ENCODE peak calls at places on chromosomes 3 and 15, in nine cellular contexts. One of them, this sample, is unnamed.

GRCh38 chr3:194294199-194294887 is 56.8 kb downstream of the CPN2 start:
- DNase-seq in left ventricle myocardium inferior: no peak
- DNase-seq in GM23338: peak
- DNase-seq in upper lobe of right lung: peak
- DNase-seq in transverse colon: no peak
- DNase-seq in GM23248: no peak
- DNase-seq in heart right ventricle: no peak
- DNase-seq in SJSA1: no peak
- DNase-seq in tibial artery: no peak
- DNase-seq in this sample: no peak

GRCh38 chr3:117820900-117821299 is 1111.3 kb downstream of the TUSC7 start:
- DNase-seq in left ventricle myocardium inferior: no peak
- DNase-seq in GM23338: no peak
- DNase-seq in upper lobe of right lung: no peak
- DNase-seq in transverse colon: no peak
- DNase-seq in GM23248: peak
- DNase-seq in heart right ventricle: no peak
- DNase-seq in SJSA1: no peak
- DNase-seq in tibial artery: no peak
- DNase-seq in this sample: peak

GRCh38 chr15:23866832-23867231 is 179.7 kb upstream of the NDN start:
- DNase-seq in left ventricle myocardium inferior: no peak
- DNase-seq in GM23338: peak
- DNase-seq in upper lobe of right lung: no peak
- DNase-seq in transverse colon: no peak
- DNase-seq in GM23248: peak
- DNase-seq in heart right ventricle: no peak
- DNase-seq in SJSA1: no peak
- DNase-seq in tibial artery: no peak
- DNase-seq in this sample: no peak

GRCh38 chr15:92112180-92112579 is 258.7 kb downstream of the SLCO3A1 start:
- DNase-seq in left ventricle myocardium inferior: no peak
- DNase-seq in GM23338: no peak
- DNase-seq in upper lobe of right lung: no peak
- DNase-seq in transverse colon: no peak
- DNase-seq in GM23248: peak
- DNase-seq in heart right ventricle: no peak
- DNase-seq in SJSA1: no peak
- DNase-seq in tibial artery: no peak
- DNase-seq in this sample: peak

GRCh38 chr3:14525685-14526631 is 14.2 kb downstream of the GRIP2 start:
- DNase-seq in left ventricle myocardium inferior: no peak
- DNase-seq in GM23338: no peak
- DNase-seq in upper lobe of right lung: peak
- DNase-seq in transverse colon: no peak
- DNase-seq in GM23248: peak
- DNase-seq in heart right ventricle: no peak
- DNase-seq in SJSA1: no peak
- DNase-seq in tibial artery: no peak
- DNase-seq in this sample: no peak

GRCh38 chr3:80785475-80785874 is 976.0 kb downstream of the GBE1 start:
- DNase-seq in left ventricle myocardium inferior: no peak
- DNase-seq in GM23338: peak
- DNase-seq in upper lobe of right lung: no peak
- DNase-seq in transverse colon: no peak
- DNase-seq in GM23248: peak
- DNase-seq in heart right ventricle: no peak
- DNase-seq in SJSA1: no peak
- DNase-seq in tibial artery: no peak
- DNase-seq in this sample: no peak

GRCh38 chr3:61560452-61561373 is 658 bp upstream of the PTPRG start:
- DNase-seq in left ventricle myocardium inferior: peak
- DNase-seq in GM23338: peak
- DNase-seq in upper lobe of right lung: peak
- DNase-seq in transverse colon: peak
- DNase-seq in GM23248: peak
- DNase-seq in heart right ventricle: peak
- DNase-seq in SJSA1: peak
- DNase-seq in tibial artery: peak
- DNase-seq in this sample: peak

GRCh38 chr3:110296885-110297284 is 774.7 kb upstream of the NECTIN3 start:
- DNase-seq in left ventricle myocardium inferior: no peak
- DNase-seq in GM23338: no peak
- DNase-seq in upper lobe of right lung: no peak
- DNase-seq in transverse colon: no peak
- DNase-seq in GM23248: peak
- DNase-seq in heart right ventricle: no peak
- DNase-seq in SJSA1: no peak
- DNase-seq in tibial artery: no peak
- DNase-seq in this sample: no peak

GRCh38 chr3:139325551-139325950 is 18.3 kb upstream of the MRPS22 start:
- DNase-seq in left ventricle myocardium inferior: peak
- DNase-seq in GM23338: no peak
- DNase-seq in upper lobe of right lung: no peak
- DNase-seq in transverse colon: no peak
- DNase-seq in GM23248: no peak
- DNase-seq in heart right ventricle: no peak
- DNase-seq in SJSA1: no peak
- DNase-seq in tibial artery: no peak
- DNase-seq in this sample: no peak

GRCh38 chr3:126452213-126452612 is 23.5 kb downstream of the ZXDC start:
- DNase-seq in left ventricle myocardium inferior: no peak
- DNase-seq in GM23338: no peak
- DNase-seq in upper lobe of right lung: no peak
- DNase-seq in transverse colon: no peak
- DNase-seq in GM23248: no peak
- DNase-seq in heart right ventricle: no peak
- DNase-seq in SJSA1: no peak
- DNase-seq in tibial artery: no peak
- DNase-seq in this sample: no peak

GRCh38 chr3:148158210-148158609 is 539.5 kb upstream of the AGTR1 start:
- DNase-seq in left ventricle myocardium inferior: no peak
- DNase-seq in GM23338: no peak
- DNase-seq in upper lobe of right lung: no peak
- DNase-seq in transverse colon: no peak
- DNase-seq in GM23248: peak
- DNase-seq in heart right ventricle: no peak
- DNase-seq in SJSA1: no peak
- DNase-seq in tibial artery: peak
- DNase-seq in this sample: peak

GRCh38 chr3:26091096-26091495 is 301.2 kb downstream of the OXSM start:
- DNase-seq in left ventricle myocardium inferior: no peak
- DNase-seq in GM23338: no peak
- DNase-seq in upper lobe of right lung: no peak
- DNase-seq in transverse colon: no peak
- DNase-seq in GM23248: no peak
- DNase-seq in heart right ventricle: no peak
- DNase-seq in SJSA1: no peak
- DNase-seq in tibial artery: no peak
- DNase-seq in this sample: no peak

GRCh38 chr3:100637197-100637631 is 27.8 kb downstream of the ADGRG7 start:
- DNase-seq in left ventricle myocardium inferior: no peak
- DNase-seq in GM23338: no peak
- DNase-seq in upper lobe of right lung: no peak
- DNase-seq in transverse colon: no peak
- DNase-seq in GM23248: peak
- DNase-seq in heart right ventricle: no peak
- DNase-seq in SJSA1: no peak
- DNase-seq in tibial artery: no peak
- DNase-seq in this sample: no peak

GRCh38 chr3:112794622-112795172 is 52.0 kb downstream of the CD200R1L start:
- DNase-seq in left ventricle myocardium inferior: no peak
- DNase-seq in GM23338: no peak
- DNase-seq in upper lobe of right lung: no peak
- DNase-seq in transverse colon: no peak
- DNase-seq in GM23248: no peak
- DNase-seq in heart right ventricle: no peak
- DNase-seq in SJSA1: no peak
- DNase-seq in tibial artery: peak
- DNase-seq in this sample: no peak

GRCh38 chr3:177946515-177946914 is 589.7 kb upstream of the KCNMB2 start:
- DNase-seq in left ventricle myocardium inferior: no peak
- DNase-seq in GM23338: no peak
- DNase-seq in upper lobe of right lung: no peak
- DNase-seq in transverse colon: no peak
- DNase-seq in GM23248: peak
- DNase-seq in heart right ventricle: no peak
- DNase-seq in SJSA1: no peak
- DNase-seq in tibial artery: no peak
- DNase-seq in this sample: no peak

GRCh38 chr15:40282870-40283614 is at the start of gene ANKRD63:
- DNase-seq in left ventricle myocardium inferior: no peak
- DNase-seq in GM23338: peak
- DNase-seq in upper lobe of right lung: no peak
- DNase-seq in transverse colon: peak
- DNase-seq in GM23248: peak
- DNase-seq in heart right ventricle: no peak
- DNase-seq in SJSA1: no peak
- DNase-seq in tibial artery: no peak
- DNase-seq in this sample: no peak

DNA sequence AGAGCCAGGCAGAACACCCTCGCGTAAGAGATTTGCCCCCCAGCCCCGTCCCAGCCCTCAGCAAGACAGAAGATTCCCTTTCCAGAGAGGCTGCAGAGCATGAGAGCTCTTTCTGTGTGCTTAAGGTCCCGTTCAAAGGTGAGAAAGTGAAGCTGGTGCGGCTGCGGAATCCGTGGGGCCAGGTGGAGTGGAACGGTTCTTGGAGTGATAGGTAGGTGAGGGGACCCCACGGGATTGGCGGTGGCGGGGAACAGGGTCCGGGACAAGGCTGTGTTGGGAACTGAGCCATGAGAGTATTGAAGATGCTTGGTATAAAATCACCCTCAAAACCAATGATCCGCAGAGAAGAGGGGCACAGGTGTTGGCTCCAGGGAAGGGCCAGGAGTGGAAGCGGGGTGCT is 34.8 kb downstream of the CAPN3 start:
- DNase-seq in left ventricle myocardium inferior: no peak
- DNase-seq in GM23338: no peak
- DNase-seq in upper lobe of right lung: no peak
- DNase-seq in transverse colon: no peak
- DNase-seq in GM23248: no peak
- DNase-seq in heart right ventricle: no peak
- DNase-seq in SJSA1: no peak
- DNase-seq in tibial artery: no peak
- DNase-seq in this sample: no peak
- H3K4me3 ChIP-seq in left ventricle myocardium inferior: no peak
- H3K4me3 ChIP-seq in GM23338: no peak
- H3K4me3 ChIP-seq in upper lobe of right lung: no peak
- H3K4me3 ChIP-seq in transverse colon: no peak
- H3K4me3 ChIP-seq in GM23248: no peak
- H3K4me3 ChIP-seq in heart right ventricle: no peak
- H3K4me3 ChIP-seq in SJSA1: no peak
- H3K4me3 ChIP-seq in tibial artery: no peak
- H3K4me3 ChIP-seq in this sample: no peak

GRCh38 chr3:73601031-73601430 is 23.7 kb downstream of the PDZRN3 start:
- DNase-seq in left ventricle myocardium inferior: no peak
- DNase-seq in GM23338: no peak
- DNase-seq in upper lobe of right lung: no peak
- DNase-seq in transverse colon: no peak
- DNase-seq in GM23248: peak
- DNase-seq in heart right ventricle: no peak
- DNase-seq in SJSA1: no peak
- DNase-seq in tibial artery: no peak
- DNase-seq in this sample: no peak
- H3K27ac ChIP-seq in left ventricle myocardium inferior: peak
- H3K27ac ChIP-seq in GM23338: no peak
- H3K27ac ChIP-seq in upper lobe of right lung: no peak
- H3K27ac ChIP-seq in transverse colon: peak
- H3K27ac ChIP-seq in GM23248: peak
- H3K27ac ChIP-seq in heart right ventricle: peak
- H3K27ac ChIP-seq in SJSA1: no peak
- H3K27ac ChIP-seq in tibial artery: peak
- H3K27ac ChIP-seq in this sample: no peak

GRCh38 chr3:136883967-136884720 is 22.1 kb downstream of the NCK1 start:
- DNase-seq in left ventricle myocardium inferior: no peak
- DNase-seq in GM23338: no peak
- DNase-seq in upper lobe of right lung: no peak
- DNase-seq in transverse colon: no peak
- DNase-seq in GM23248: no peak
- DNase-seq in heart right ventricle: no peak
- DNase-seq in SJSA1: no peak
- DNase-seq in tibial artery: no peak
- DNase-seq in this sample: no peak
- H3K4me3 ChIP-seq in left ventricle myocardium inferior: no peak
- H3K4me3 ChIP-seq in GM23338: no peak
- H3K4me3 ChIP-seq in upper lobe of right lung: no peak
- H3K4me3 ChIP-seq in transverse colon: no peak
- H3K4me3 ChIP-seq in GM23248: no peak
- H3K4me3 ChIP-seq in heart right ventricle: no peak
- H3K4me3 ChIP-seq in SJSA1: no peak
- H3K4me3 ChIP-seq in tibial artery: no peak
- H3K4me3 ChIP-seq in this sample: no peak

GRCh38 chr3:55557549-55557948 is 70.4 kb upstream of the WNT5A start:
- DNase-seq in left ventricle myocardium inferior: no peak
- DNase-seq in GM23338: no peak
- DNase-seq in upper lobe of right lung: no peak
- DNase-seq in transverse colon: no peak
- DNase-seq in GM23248: no peak
- DNase-seq in heart right ventricle: no peak
- DNase-seq in SJSA1: no peak
- DNase-seq in tibial artery: no peak
- DNase-seq in this sample: no peak

GRCh38 chr3:55555866-55556621 is 68.9 kb upstream of the WNT5A start:
- DNase-seq in left ventricle myocardium inferior: no peak
- DNase-seq in GM23338: no peak
- DNase-seq in upper lobe of right lung: no peak
- DNase-seq in transverse colon: no peak
- DNase-seq in GM23248: peak
- DNase-seq in heart right ventricle: no peak
- DNase-seq in SJSA1: no peak
- DNase-seq in tibial artery: no peak
- DNase-seq in this sample: no peak

GRCh38 chr3:55551644-55552043 is 64.5 kb upstream of the WNT5A start:
- DNase-seq in left ventricle myocardium inferior: no peak
- DNase-seq in GM23338: no peak
- DNase-seq in upper lobe of right lung: no peak
- DNase-seq in transverse colon: no peak
- DNase-seq in GM23248: no peak
- DNase-seq in heart right ventricle: no peak
- DNase-seq in SJSA1: no peak
- DNase-seq in tibial artery: no peak
- DNase-seq in this sample: no peak

GRCh38 chr3:55556622-55557531 is 69.8 kb upstream of the WNT5A start:
- DNase-seq in left ventricle myocardium inferior: no peak
- DNase-seq in GM23338: no peak
- DNase-seq in upper lobe of right lung: no peak
- DNase-seq in transverse colon: no peak
- DNase-seq in GM23248: peak
- DNase-seq in heart right ventricle: no peak
- DNase-seq in SJSA1: no peak
- DNase-seq in tibial artery: no peak
- DNase-seq in this sample: no peak

DNA sequence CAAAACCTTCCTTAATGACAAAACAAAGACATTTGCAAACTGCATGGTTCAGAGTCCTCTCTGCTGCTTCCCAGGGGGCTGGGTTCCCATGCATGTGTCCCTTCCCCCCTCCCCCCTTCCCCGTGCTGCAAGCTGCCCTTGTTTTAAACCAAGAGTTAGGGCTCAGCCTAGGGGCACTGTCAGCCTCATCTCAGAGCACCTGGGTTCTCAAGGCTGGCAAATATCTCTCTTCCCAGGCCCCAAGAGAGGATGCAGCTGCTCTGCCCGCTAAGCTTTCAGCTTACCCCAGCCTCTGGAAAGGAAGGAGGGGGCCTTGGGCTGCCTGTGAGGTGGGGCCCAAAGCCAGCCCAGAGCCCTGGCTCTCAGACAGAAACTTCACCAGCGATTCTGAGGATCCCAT is 67.5 kb upstream of the WNT5A start:
- DNase-seq in left ventricle myocardium inferior: no peak
- DNase-seq in GM23338: peak
- DNase-seq in upper lobe of right lung: no peak
- DNase-seq in transverse colon: no peak
- DNase-seq in GM23248: no peak
- DNase-seq in heart right ventricle: no peak
- DNase-seq in SJSA1: no peak
- DNase-seq in tibial artery: no peak
- DNase-seq in this sample: no peak
- H3K27ac ChIP-seq in left ventricle myocardium inferior: no peak
- H3K27ac ChIP-seq in GM23338: peak
- H3K27ac ChIP-seq in upper lobe of right lung: no peak
- H3K27ac ChIP-seq in transverse colon: no peak
- H3K27ac ChIP-seq in GM23248: no peak
- H3K27ac ChIP-seq in heart right ventricle: no peak
- H3K27ac ChIP-seq in SJSA1: no peak
- H3K27ac ChIP-seq in tibial artery: no peak
- H3K27ac ChIP-seq in this sample: peak

This sample was measured in AG04450.